ENCODE peak calls at places on chromosomes 7 and 10, in ten cellular contexts. O is ovary, G is uterus, M is H9, P is mesenchymal stem cell, F is spleen, S is OCI-LY7, I is SK-N-SH, U is PC-9, A is psoas muscle. N is an unnamed sample.

GRCh38 chr7:47379629-47380324 is 202.1 kb downstream of the TNS3 start:
- DNase-seq in I (peak; percentile 52), S (no peak), U (peak; percentile 86), F (peak; percentile 41), O (peak; percentile 63), M (peak; percentile 47), G (peak; percentile 55), A (peak; percentile 69), P (peak; percentile 66), N (peak; percentile 85)

GRCh38 chr10:85646312-85646711 is 720.3 kb downstream of the GRID1 start:
- DNase-seq in M (no peak), O (no peak), P (peak; percentile 69), U (no peak), F (no peak), G (no peak), S (no peak), I (no peak), A (no peak), N (no peak)

GRCh38 chr7:1666779-1667565 is 3.1 kb upstream of the ELFN1 start:
- DNase-seq in S (no peak), P (peak; percentile 20), G (no peak), U (no peak), A (peak; percentile 48), I (peak; percentile 86), M (peak; percentile 36), O (no peak), F (peak; percentile 68), N (no peak)

GRCh38 chr10:33473688-33474087 is 139.2 kb upstream of the NRP1 start:
- DNase-seq in G (no peak), I (no peak), P (no peak), F (no peak), A (no peak), S (no peak), O (no peak), U (no peak), M (no peak), N (no peak)

GRCh38 chr10:88851706-88852105 is at the start of gene ANKRD22:
- DNase-seq in P (peak; percentile 18), O (no peak), G (no peak), I (no peak), S (no peak), F (no peak), U (peak; percentile 76), A (no peak), M (peak; percentile 47), N (no peak)

GRCh38 chr10:70617798-70618568 is 15.4 kb upstream of the PRF1 start:
- DNase-seq in P (peak; percentile 27), U (no peak), M (no peak), A (no peak), I (no peak), S (no peak), F (no peak), O (no peak), G (no peak), N (no peak)

GRCh38 chr10:111600772-111601171 is 523.9 kb downstream of the ADRA2A start:
- DNase-seq in G (no peak), A (no peak), U (no peak), M (peak; percentile 46), I (no peak), S (no peak), F (no peak), P (no peak), O (no peak), N (peak; percentile 25)

GRCh38 chr7:158685727-158686126 is 18.9 kb downstream of the NCAPG2 start:
- DNase-seq in A (no peak), S (no peak), U (no peak), O (no peak), I (no peak), P (no peak), M (no peak), F (no peak), G (no peak), N (no peak)

GRCh38 chr10:5683065-5683464 is 1.6 kb upstream of the TASOR2 start:
- DNase-seq in O (no peak), S (no peak), U (no peak), F (no peak), I (no peak), P (no peak), G (no peak), M (no peak), A (no peak), N (no peak)

GRCh38 chr10:46104071-46104585 is 58.1 kb upstream of the MSMB start:
- DNase-seq in G (no peak), I (no peak), F (no peak), O (no peak), S (no peak), P (no peak), A (no peak), U (no peak), M (no peak), N (no peak)

DNA sequence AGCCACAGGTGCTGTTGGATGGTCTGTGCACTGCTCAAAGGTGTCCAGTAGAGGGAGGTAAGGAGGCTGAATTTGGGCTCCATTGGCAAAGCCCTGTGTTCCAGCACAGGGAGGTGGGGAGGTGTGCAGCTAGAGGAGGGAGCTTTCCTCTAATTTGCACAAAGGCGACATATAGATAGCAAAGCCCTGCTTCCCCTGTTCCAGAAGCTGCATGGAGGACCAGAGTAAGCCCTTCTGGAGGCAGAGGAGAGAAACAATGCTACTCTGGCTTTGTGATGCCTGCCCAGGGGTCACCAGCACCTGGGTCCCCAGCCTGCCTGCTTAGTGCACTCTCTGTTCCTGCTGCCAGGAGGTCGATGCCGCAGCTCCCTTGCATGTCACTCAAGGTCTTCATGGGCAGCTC is 3.4 kb upstream of the ARHGAP22 start:
- DNase-seq in A (no peak), F (no peak), G (no peak), P (no peak), U (peak; percentile 44), M (peak; percentile 82), S (peak; percentile 76), O (no peak), I (peak; percentile 67), N (no peak)
- H3K27ac ChIP-seq in A (no peak overlapping the region), F (no peak overlapping the region), G (no peak overlapping the region), P (no peak overlapping the region), U (no peak overlapping the region), M (no peak overlapping the region), S (no peak overlapping the region), O (no peak overlapping the region), I (peak overlapping the region; percentile 80), N (no peak overlapping the region)

GRCh38 chr10:71845410-71846406 is 5.3 kb downstream of the PSAP start:
- DNase-seq in U (no peak), O (no peak), A (no peak), P (no peak), G (no peak), S (no peak), M (no peak), F (no peak), I (no peak), N (no peak)

GRCh38 chr10:71846816-71847215 is 4.2 kb downstream of the PSAP start:
- DNase-seq in S (peak; percentile 21), U (no peak), P (no peak), G (no peak), F (no peak), O (no peak), A (no peak), I (no peak), M (no peak), N (no peak)

GRCh38 chr10:71849461-71849908 is 1.6 kb downstream of the PSAP start:
- DNase-seq in P (no peak), I (no peak), M (no peak), S (no peak), O (no peak), A (no peak), G (no peak), U (no peak), F (peak; percentile 62), N (no peak)

GRCh38 chr10:71848325-71849277 is 2.5 kb downstream of the PSAP start:
- DNase-seq in I (no peak), O (no peak), A (no peak), F (peak; percentile 6), M (no peak), P (no peak), G (no peak), U (no peak), S (no peak), N (no peak)

GRCh38 chr10:71847418-71847817 is 3.6 kb downstream of the PSAP start:
- DNase-seq in U (no peak), F (peak; percentile 66), M (no peak), I (no peak), A (no peak), O (no peak), S (no peak), G (no peak), P (no peak), N (no peak)
- H3K4me1 ChIP-seq in U (peaks cover 64% of the 10 kb centered on the region), F (peaks cover 84% of the 10 kb centered on the region), M (peaks cover 10% of the 10 kb centered on the region), I (peaks cover 24% of the 10 kb centered on the region), A (peaks cover 58% of the 10 kb centered on the region), O (peaks cover 20% of the 10 kb centered on the region), S (peaks cover 69% of the 10 kb centered on the region), G (peaks cover 5% of the 10 kb centered on the region), P (peaks cover 14% of the 10 kb centered on the region), N (peaks cover 94% of the 10 kb centered on the region)

GRCh38 chr7:43680736-43681135 is 48.6 kb downstream of the COA1 start:
- DNase-seq in F (no peak), I (no peak), U (no peak), A (no peak), G (no peak), M (no peak), S (no peak), P (no peak), O (no peak), N (no peak)
- H3K27ac ChIP-seq in F (no peak overlapping the region), I (peak overlapping the region; percentile 62), U (peak overlapping the region; percentile 1), A (no peak overlapping the region), G (no peak overlapping the region), M (no peak overlapping the region), S (no peak overlapping the region), P (no peak overlapping the region), O (no peak overlapping the region), N (peak overlapping the region; percentile 64)

GRCh38 chr7:7696458-7697119 is 21.8 kb downstream of the RPA3 start:
- DNase-seq in P (peak; percentile 82), M (no peak), F (no peak), S (no peak), G (no peak), O (no peak), I (no peak), U (no peak), A (no peak), N (no peak)

GRCh38 chr7:7698930-7699329 is 19.5 kb downstream of the RPA3 start:
- DNase-seq in A (no peak), U (no peak), I (no peak), M (no peak), P (no peak), G (no peak), S (no peak), F (no peak), O (no peak), N (peak; percentile 20)

GRCh38 chr7:7701513-7701912 is 16.9 kb downstream of the RPA3 start:
- DNase-seq in O (no peak), G (no peak), P (no peak), S (no peak), A (no peak), U (no peak), I (peak; percentile 34), F (no peak), M (no peak), N (no peak)

GRCh38 chr7:7699970-7700369 is 18.4 kb downstream of the RPA3 start:
- DNase-seq in S (no peak), M (no peak), O (no peak), U (no peak), A (no peak), G (no peak), I (no peak), P (no peak), F (no peak), N (no peak)

DNA sequence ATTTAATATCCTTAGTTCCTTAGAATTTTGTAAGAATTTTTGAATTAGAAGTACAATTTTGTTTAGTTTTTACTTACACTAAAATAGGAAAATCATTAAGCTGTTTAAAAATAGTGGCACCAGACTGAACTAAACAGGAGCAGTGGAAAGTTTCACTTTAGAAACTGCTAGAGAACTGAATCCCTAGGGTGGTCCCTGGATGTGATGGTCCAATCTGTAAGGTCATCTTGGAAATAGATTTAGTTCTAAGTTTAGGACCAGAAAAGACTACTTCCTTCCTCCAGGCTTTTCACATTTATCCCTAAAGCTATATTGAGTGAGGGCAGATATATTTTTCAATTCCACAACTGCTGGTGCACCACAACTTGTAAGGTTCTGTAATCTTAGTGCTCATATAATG is 19.0 kb downstream of the RPA3 start:
- DNase-seq in I (no peak), A (no peak), O (no peak), G (no peak), M (no peak), F (no peak), U (no peak), S (no peak), P (no peak), N (no peak)
- H3K4me1 ChIP-seq in I (peaks cover 19% of the 10 kb centered on the region), A (peaks cover 48% of the 10 kb centered on the region), O (peaks cover 4% of the 10 kb centered on the region), G (peaks cover 13% of the 10 kb centered on the region), M (no peaks in the 10 kb centered on the region), F (peaks cover 7% of the 10 kb centered on the region), U (peaks cover 12% of the 10 kb centered on the region), S (peaks cover 4% of the 10 kb centered on the region), P (peaks cover 3% of the 10 kb centered on the region), N (peaks cover 91% of the 10 kb centered on the region)